ENCODE peak calls at places on chromosomes 12 and 14, in ten cellular contexts. A is fibroblast of mammary gland, B is esophagus squamous epithelium, U is cardiac fibroblast, D is heart right ventricle, P is upper lobe of right lung, J is endodermal cell, E is GM13977, S is D721Med, X is WTC11. I is an unnamed sample.

GRCh38 chr14:68986225-68986624 is 7.1 kb upstream of the ACTN1 start:
- DNase-seq in A (no peak), B (no peak), U (no peak), D (no peak), P (no peak), J (no peak), E (no peak), S (no peak), X (no peak), I (no peak)

GRCh38 chr14:99578541-99579044 is 25.4 kb downstream of the CCDC85C start:
- DNase-seq in A (no peak), B (no peak), U (no peak), D (peak; percentile 47), P (no peak), J (no peak), E (no peak), S (no peak), X (no peak), I (no peak)

GRCh38 chr12:96034631-96035282 is 630 bp downstream of the LTA4H start:
- DNase-seq in A (peak; percentile 35), B (no peak), U (peak; percentile 35), D (no peak), P (no peak), J (peak; percentile 80), E (no peak), S (no peak), X (no peak), I (no peak)

GRCh38 chr14:69900603-69901002 is 21.4 kb downstream of the SMOC1 start:
- DNase-seq in A (no peak), B (no peak), U (no peak), D (no peak), P (no peak), J (no peak), E (no peak), S (no peak), X (no peak), I (no peak)

GRCh38 chr12:2234951-2235350 is 182.2 kb downstream of the CACNA1C start:
- DNase-seq in A (no peak), B (no peak), U (no peak), D (no peak), P (no peak), J (no peak), E (no peak), S (no peak), X (no peak), I (no peak)

GRCh38 chr12:1618489-1618888 is 10.5 kb upstream of the WNT5B start:
- DNase-seq in A (no peak), B (no peak), U (no peak), D (no peak), P (no peak), J (no peak), E (no peak), S (no peak), X (no peak), I (no peak)

GRCh38 chr14:68548194-68549056 is 244.4 kb downstream of the ZFP36L1 start:
- DNase-seq in A (peak; percentile 99), B (no peak), U (peak; percentile 99), D (peak; percentile 87), P (peak; percentile 75), J (peak; percentile 56), E (no peak), S (no peak), X (no peak), I (peak; percentile 93)

GRCh38 chr12:52126605-52127578 is 47.4 kb downstream of the SMIM41 start:
- DNase-seq in A (no peak), B (no peak), U (no peak), D (no peak), P (peak; percentile 61), J (peak; percentile 47), E (peak; percentile 4), S (peak; percentile 2), X (no peak), I (no peak)

GRCh38 chr12:68259318-68259940 is 6.0 kb upstream of the IL22 start:
- DNase-seq in A (peak; percentile 91), B (no peak), U (peak; percentile 96), D (no peak), P (no peak), J (no peak), E (no peak), S (no peak), X (no peak), I (no peak)

GRCh38 chr14:103880334-103880985 is 33.1 kb upstream of the PPP1R13B start:
- DNase-seq in A (peak; percentile 69), B (no peak), U (peak; percentile 61), D (peak; percentile 86), P (peak; percentile 92), J (no peak), E (no peak), S (no peak), X (no peak), I (peak; percentile 20)

GRCh38 chr12:30754750-30755394 is at the start of gene CAPRIN2:
- DNase-seq in A (peak; percentile 89), B (peak; percentile 85), U (peak; percentile 95), D (peak; percentile 98), P (peak; percentile 99), J (peak; percentile 100), E (peak; percentile 94), S (peak; percentile 58), X (peak; percentile 96), I (peak; percentile 65)

GRCh38 chr12:30753761-30754382 is 879 bp downstream of the CAPRIN2 start:
- DNase-seq in A (peak; percentile 51), B (no peak), U (peak; percentile 49), D (no peak), P (no peak), J (no peak), E (no peak), S (no peak), X (no peak), I (no peak)

GRCh38 chr12:30752255-30752654 is 2.5 kb downstream of the CAPRIN2 start:
- DNase-seq in A (no peak), B (no peak), U (no peak), D (no peak), P (no peak), J (no peak), E (no peak), S (no peak), X (no peak), I (no peak)

GRCh38 chr12:30754383-30754749 is 385 bp downstream of the CAPRIN2 start:
- DNase-seq in A (no peak), B (no peak), U (no peak), D (no peak), P (no peak), J (no peak), E (no peak), S (no peak), X (no peak), I (no peak)

GRCh38 chr12:30753233-30753632 is 1.5 kb downstream of the CAPRIN2 start:
- DNase-seq in A (peak; percentile 54), B (no peak), U (peak; percentile 59), D (no peak), P (no peak), J (peak; percentile 84), E (peak; percentile 10), S (no peak), X (peak; percentile 42), I (no peak)
- TF ChIP-seq CTCF in A (peak; percentile 60), B (no peak), U (peak; percentile 67), D (no peak), P (peak; percentile 6), J (peak; percentile 93), E (peak; percentile 24), S (no peak), X (no peak), I (peak; percentile 46)

DNA sequence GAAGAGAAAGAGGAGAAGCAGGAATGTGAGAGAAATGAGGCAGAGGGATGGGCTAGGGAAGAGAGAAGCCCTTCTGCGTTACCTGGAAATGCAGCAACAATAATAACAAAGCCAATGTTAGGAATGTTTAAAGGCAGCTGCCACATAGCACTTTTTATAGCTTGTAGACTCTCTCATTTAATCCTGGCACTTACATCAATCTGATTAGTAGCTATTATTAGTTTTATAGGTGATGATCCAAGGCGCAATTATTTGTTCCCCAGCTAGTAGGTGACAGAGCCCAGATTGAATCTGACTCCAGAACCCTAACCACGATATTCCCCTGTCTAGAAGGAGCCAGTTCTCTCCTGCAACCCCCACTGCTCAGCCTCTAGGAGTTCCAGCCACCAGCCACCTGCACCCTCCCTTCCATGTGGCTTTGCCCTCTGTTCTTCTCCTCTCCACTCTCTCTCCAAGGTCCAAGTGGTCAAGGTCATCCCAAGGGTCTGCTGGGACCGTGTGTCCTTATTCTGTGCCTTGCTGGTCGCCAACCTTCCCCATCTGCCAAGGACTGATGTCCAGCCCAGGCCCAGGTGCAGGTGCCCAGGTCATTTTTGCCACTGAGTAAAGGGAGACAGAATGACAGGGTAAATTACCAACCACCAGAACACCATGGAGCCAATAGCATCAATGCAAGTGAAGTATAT is 29.4 kb upstream of the CIPC start:
- DNase-seq in A (no peak), B (no peak), U (no peak), D (no peak), P (no peak), J (no peak), E (no peak), S (no peak), X (no peak), I (no peak)
- TF ChIP-seq CTCF in A (no peak), B (no peak), U (no peak), D (no peak), P (no peak), J (no peak), E (no peak), S (no peak), X (no peak), I (no peak)

DNA sequence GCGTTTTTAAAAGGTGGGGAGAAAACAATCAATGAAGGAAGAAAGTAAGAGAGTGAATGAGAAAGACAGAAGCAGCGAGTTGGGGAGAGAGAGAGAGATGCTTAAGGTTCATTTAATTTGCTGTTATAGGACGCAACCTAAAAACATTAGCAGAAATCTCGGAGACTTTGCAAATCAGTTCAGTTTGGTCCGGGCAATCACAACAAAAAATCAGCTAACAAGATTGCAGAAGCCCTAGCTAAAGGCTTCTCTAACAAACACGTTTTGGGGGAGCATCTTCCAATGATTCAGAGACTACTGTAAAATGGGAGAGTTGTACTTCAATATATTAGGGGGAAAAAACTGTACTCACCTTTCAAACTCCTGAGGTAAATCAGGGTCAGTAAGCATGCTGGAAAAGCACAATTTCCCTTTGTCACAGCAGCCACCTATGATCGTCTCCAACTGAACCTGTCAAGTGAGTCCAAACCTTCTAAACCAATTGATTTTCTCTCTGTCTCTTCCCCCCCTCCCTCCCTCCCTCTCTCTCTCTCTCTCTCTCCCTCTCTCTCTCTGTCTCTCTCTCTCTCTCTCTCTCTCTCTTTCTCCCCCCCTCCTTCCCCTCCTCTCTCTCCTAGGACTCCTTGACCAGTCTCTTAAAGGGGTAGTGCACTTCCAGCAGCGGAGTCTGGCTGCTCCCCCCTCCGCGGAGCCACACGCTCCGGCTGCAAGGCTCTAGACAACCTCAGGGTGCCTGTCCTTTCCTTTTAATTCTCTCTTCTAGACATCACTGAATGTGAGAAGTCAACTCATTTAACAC is at the start of gene SOX5:
- DNase-seq in A (peak; percentile 75), B (no peak), U (peak; percentile 73), D (peak; percentile 28), P (peak; percentile 67), J (peak; percentile 85), E (no peak), S (no peak), X (peak; percentile 30), I (no peak)
- TF ChIP-seq CTCF in A (no peak), B (no peak), U (no peak), D (no peak), P (no peak), J (no peak), E (no peak), S (no peak), X (no peak), I (no peak)

DNA sequence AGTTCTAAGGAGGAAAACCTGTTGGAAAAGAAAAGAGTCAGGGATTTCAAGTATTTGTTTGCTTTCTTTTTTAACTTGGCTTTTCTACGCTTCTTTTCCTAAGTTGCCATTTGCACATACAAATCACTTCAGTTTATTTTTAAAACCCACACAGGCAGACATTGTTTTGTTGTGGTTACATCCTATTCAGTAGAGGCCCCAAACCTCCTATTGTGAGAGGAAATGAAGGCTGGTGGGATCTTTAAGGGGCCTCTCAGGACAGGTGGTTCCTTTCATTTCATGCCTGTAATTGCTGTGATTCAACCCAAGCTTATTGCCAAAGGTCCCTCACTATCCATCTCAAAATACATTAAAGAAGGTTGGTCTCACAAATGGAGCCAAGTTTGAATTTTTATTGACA is 257.1 kb downstream of the ADAMTS20 start:
- DNase-seq in A (no peak), B (no peak), U (no peak), D (no peak), P (no peak), J (no peak), E (no peak), S (no peak), X (no peak), I (no peak)
- TF ChIP-seq CTCF in A (no peak), B (no peak), U (no peak), D (no peak), P (no peak), J (no peak), E (no peak), S (no peak), X (no peak), I (no peak)